ENCODE peak calls at places on chromosomes 13 and 19, in eight cellular contexts. T is tibial nerve, E is A549, L is ovary, A is uterus, N is lung, R is tibial artery, V is suprapubic skin. O is an unnamed sample.

GRCh38 chr13:90171649-90172048 is 1175.8 kb upstream of the MIR17HG start:
- DNase-seq in T (no peak), E (no peak), L (no peak), A (no peak), N (no peak), R (no peak), V (no peak), O (no peak)

GRCh38 chr13:109144693-109145437 is 515.5 kb downstream of the MYO16 start:
- DNase-seq in T (no peak), E (no peak), L (no peak), A (no peak), N (no peak), R (no peak), V (no peak), O (no peak)

GRCh38 chr19:48681127-48681470 is 8.3 kb upstream of the NTN5 start:
- DNase-seq in T (no peak), E (no peak), L (no peak), A (no peak), N (no peak), R (no peak), V (no peak), O (no peak)

GRCh38 chr13:21033224-21033855 is 28.0 kb downstream of the LATS2 start:
- DNase-seq in T (no peak), E (no peak), L (no peak), A (no peak), N (peak; percentile 68), R (peak; percentile 75), V (no peak), O (no peak)

GRCh38 chr13:95603887-95604533 is 40.5 kb downstream of the DZIP1 start:
- DNase-seq in T (no peak), E (peak; percentile 74), L (no peak), A (no peak), N (no peak), R (no peak), V (no peak), O (no peak)

GRCh38 chr13:83825676-83826075 is 56.6 kb downstream of the SLITRK1 start:
- DNase-seq in T (no peak), E (no peak), L (no peak), A (no peak), N (no peak), R (no peak), V (no peak), O (no peak)

GRCh38 chr13:107291875-107292274 is 723.9 kb upstream of the ARGLU1 start:
- DNase-seq in T (no peak), E (no peak), L (no peak), A (no peak), N (no peak), R (no peak), V (no peak), O (no peak)

GRCh38 chr19:18496167-18496979 is 25.5 kb downstream of the ELL start:
- DNase-seq in T (no peak), E (peak; percentile 28), L (no peak), A (no peak), N (peak; percentile 68), R (no peak), V (no peak), O (no peak)

GRCh38 chr19:51327066-51327985 is 14.6 kb downstream of the VSIG10L start:
- DNase-seq in T (no peak), E (peak; percentile 85), L (no peak), A (no peak), N (no peak), R (no peak), V (no peak), O (no peak)

GRCh38 chr13:36766295-36766694 is 52.7 kb upstream of the RFXAP start:
- DNase-seq in T (no peak), E (peak; percentile 18), L (no peak), A (no peak), N (peak; percentile 69), R (no peak), V (no peak), O (no peak)

GRCh38 chr13:87709947-87710346 is 38.8 kb downstream of the SLITRK5 start:
- DNase-seq in T (no peak), E (no peak), L (no peak), A (no peak), N (no peak), R (no peak), V (no peak), O (no peak)
- H3K4me3 ChIP-seq in T (no peak overlapping the region), E (no peak overlapping the region), L (no peak overlapping the region), A (no peak overlapping the region), N (no peak overlapping the region), R (no peak overlapping the region), V (no peak overlapping the region), O (no peak overlapping the region)

DNA sequence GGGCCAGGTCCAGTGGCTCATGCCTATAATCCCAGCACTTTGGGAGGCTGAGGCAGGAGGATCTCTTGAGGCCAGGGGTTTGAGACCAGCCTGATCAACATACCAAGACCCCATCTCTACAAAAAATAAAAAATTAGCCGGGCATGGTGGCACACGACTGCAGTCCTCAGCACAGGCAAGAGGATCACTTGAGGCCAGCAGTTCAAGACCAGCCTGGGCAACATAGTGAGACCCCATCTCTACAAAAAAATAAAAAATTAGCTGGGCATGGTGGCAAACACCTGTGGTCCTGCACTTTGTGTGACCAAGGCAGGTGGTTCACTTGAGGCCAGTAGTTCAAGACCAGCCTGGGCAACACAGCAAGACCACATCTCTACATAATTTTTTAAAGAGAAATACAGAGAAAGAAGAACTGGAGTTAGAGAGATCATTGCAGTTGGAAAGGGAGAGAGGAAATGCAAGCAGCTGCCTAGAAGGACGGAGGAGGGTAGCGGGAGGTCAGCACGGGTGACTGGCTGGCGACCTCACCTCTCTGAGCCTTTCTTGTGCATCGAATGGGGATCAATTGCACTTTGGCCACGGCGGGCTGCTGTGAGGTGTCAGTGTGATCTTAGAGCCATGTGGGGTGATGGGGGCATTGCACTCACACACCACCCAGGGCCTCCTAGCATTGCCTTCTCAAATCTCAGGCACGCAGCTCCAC is 13.9 kb downstream of the BCAM start:
- DNase-seq in T (no peak), E (no peak), L (no peak), A (no peak), N (no peak), R (no peak), V (no peak), O (no peak)
- H3K27ac ChIP-seq in T (no peak overlapping the region), E (peak overlapping the region; percentile 32), L (no peak overlapping the region), A (peak overlapping the region; percentile 65), N (no peak overlapping the region), R (peak overlapping the region; percentile 82), V (no peak overlapping the region), O (no peak overlapping the region)

GRCh38 chr13:112209266-112209665 is 142.3 kb downstream of the SOX1 start:
- DNase-seq in T (no peak), E (no peak), L (no peak), A (no peak), N (no peak), R (no peak), V (no peak), O (no peak)

GRCh38 chr13:112209731-112210130 is 142.8 kb downstream of the SOX1 start:
- DNase-seq in T (no peak), E (no peak), L (no peak), A (no peak), N (no peak), R (no peak), V (no peak), O (no peak)

GRCh38 chr13:112207124-112207523 is 140.2 kb downstream of the SOX1 start:
- DNase-seq in T (no peak), E (no peak), L (no peak), A (no peak), N (no peak), R (no peak), V (no peak), O (no peak)

GRCh38 chr13:112210401-112210800 is 143.5 kb downstream of the SOX1 start:
- DNase-seq in T (no peak), E (no peak), L (no peak), A (no peak), N (no peak), R (no peak), V (no peak), O (no peak)

DNA sequence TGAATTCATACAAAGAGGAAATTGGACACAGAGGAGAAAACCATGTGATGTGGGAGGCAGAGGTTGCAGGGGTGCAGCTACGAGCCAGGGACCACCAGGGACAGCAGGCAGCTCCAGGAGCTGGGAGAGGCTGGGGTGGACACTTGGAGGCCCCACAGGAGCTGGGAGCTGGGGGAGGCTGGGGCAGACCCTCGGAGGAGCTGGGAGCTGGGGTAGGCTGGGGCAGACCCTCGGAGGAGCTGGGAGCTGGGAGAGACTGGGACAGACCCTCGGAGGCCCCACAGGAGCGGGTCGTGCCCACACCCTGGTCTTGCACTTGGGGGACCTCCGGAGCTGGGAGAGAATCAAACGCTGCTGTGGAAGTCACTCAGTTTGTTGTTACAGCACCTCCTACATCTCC is 141.7 kb downstream of the SOX1 start:
- DNase-seq in T (no peak), E (no peak), L (no peak), A (no peak), N (no peak), R (no peak), V (no peak), O (no peak)
- H3K9me3 ChIP-seq in T (no peaks in the 10 kb centered on the region), E (no peaks in the 10 kb centered on the region), L (no peaks in the 10 kb centered on the region), A (no peaks in the 10 kb centered on the region), N (peaks cover 4% of the 10 kb centered on the region), R (no peaks in the 10 kb centered on the region), V (no peaks in the 10 kb centered on the region), O (no peaks in the 10 kb centered on the region)

GRCh38 chr19:34787059-34787824 is 14.2 kb upstream of the ZNF599 start:
- DNase-seq in T (no peak), E (no peak), L (no peak), A (no peak), N (no peak), R (no peak), V (no peak), O (no peak)
- H3K4me3 ChIP-seq in T (no peak overlapping the region), E (no peak overlapping the region), L (no peak overlapping the region), A (no peak overlapping the region), N (no peak overlapping the region), R (no peak overlapping the region), V (no peak overlapping the region), O (no peak overlapping the region)

GRCh38 chr13:27923794-27924528 is 4.2 kb downstream of the PDX1 start:
- DNase-seq in T (no peak), E (no peak), L (no peak), A (no peak), N (no peak), R (no peak), V (no peak), O (no peak)

GRCh38 chr13:27926644-27927434 is 7.0 kb downstream of the PDX1 start:
- DNase-seq in T (no peak), E (no peak), L (no peak), A (no peak), N (no peak), R (no peak), V (no peak), O (no peak)

GRCh38 chr13:27925220-27925991 is 5.6 kb downstream of the PDX1 start:
- DNase-seq in T (no peak), E (no peak), L (no peak), A (no peak), N (no peak), R (no peak), V (no peak), O (no peak)

GRCh38 chr13:27922974-27923612 is 3.3 kb downstream of the PDX1 start:
- DNase-seq in T (no peak), E (no peak), L (no peak), A (no peak), N (no peak), R (no peak), V (no peak), O (no peak)

GRCh38 chr13:27924529-27925141 is 4.8 kb downstream of the PDX1 start:
- DNase-seq in T (no peak), E (no peak), L (no peak), A (no peak), N (no peak), R (no peak), V (no peak), O (no peak)
- H3K27ac ChIP-seq in T (no peak overlapping the region), E (no peak overlapping the region), L (no peak overlapping the region), A (no peak overlapping the region), N (no peak overlapping the region), R (no peak overlapping the region), V (no peak overlapping the region), O (no peak overlapping the region)